ENCODE peak calls at places on chromosomes 12 and 14, in four cellular contexts. One of them, this sample, is unnamed.

GRCh38 chr12:29517265-29517664 is 19.8 kb upstream of the OVCH1 start:
- DNase-seq in HepG2: no peak
- DNase-seq in transverse colon: no peak
- DNase-seq in lower leg skin: no peak
- DNase-seq in this sample: peak

GRCh38 chr14:104385189-104386135 is 194.1 kb upstream of the C14orf180 start:
- DNase-seq in HepG2: no peak
- DNase-seq in lower leg skin: peak
- DNase-seq in transverse colon: peak
- DNase-seq in this sample: peak

GRCh38 chr14:69580009-69580577 is 5.4 kb upstream of the CCDC177 start:
- DNase-seq in transverse colon: no peak
- DNase-seq in HepG2: peak
- DNase-seq in lower leg skin: no peak
- DNase-seq in this sample: peak

GRCh38 chr12:113591480-113591971 is 119.9 kb upstream of the LHX5 start:
- DNase-seq in lower leg skin: no peak
- DNase-seq in transverse colon: no peak
- DNase-seq in HepG2: no peak
- DNase-seq in this sample: no peak

GRCh38 chr14:20690848-20691640 is 2.5 kb downstream of the ANG start:
- DNase-seq in HepG2: peak
- DNase-seq in transverse colon: peak
- DNase-seq in lower leg skin: no peak
- DNase-seq in this sample: peak

GRCh38 chr14:100791995-100792394 is 33.9 kb upstream of the MEG3 start:
- DNase-seq in transverse colon: no peak
- DNase-seq in lower leg skin: no peak
- DNase-seq in HepG2: no peak
- DNase-seq in this sample: no peak

GRCh38 chr12:83691730-83692129 is 1005.0 kb downstream of the TMTC2 start:
- DNase-seq in transverse colon: no peak
- DNase-seq in lower leg skin: no peak
- DNase-seq in HepG2: no peak
- DNase-seq in this sample: no peak

GRCh38 chr12:56528836-56529235 is 7.2 kb downstream of the RBMS2 start:
- DNase-seq in transverse colon: no peak
- DNase-seq in lower leg skin: no peak
- DNase-seq in HepG2: no peak
- DNase-seq in this sample: no peak

GRCh38 chr12:31853977-31854376 is 105.2 kb upstream of the RESF1 start:
- DNase-seq in HepG2: peak
- DNase-seq in lower leg skin: no peak
- DNase-seq in transverse colon: no peak
- DNase-seq in this sample: no peak

GRCh38 chr14:87109271-87109670 is 883.7 kb downstream of the GALC start:
- DNase-seq in lower leg skin: no peak
- DNase-seq in HepG2: no peak
- DNase-seq in transverse colon: no peak
- DNase-seq in this sample: no peak

GRCh38 chr12:25979563-25979962 is 21.1 kb downstream of the RASSF8 start:
- DNase-seq in lower leg skin: no peak
- DNase-seq in HepG2: no peak
- DNase-seq in transverse colon: no peak
- DNase-seq in this sample: no peak

GRCh38 chr14:68669101-68669500 is 123.8 kb downstream of the ZFP36L1 start:
- DNase-seq in lower leg skin: peak
- DNase-seq in HepG2: no peak
- DNase-seq in transverse colon: no peak
- DNase-seq in this sample: no peak

GRCh38 chr14:104753528-104754212 is 723 bp downstream of the SIVA1 start:
- DNase-seq in HepG2: no peak
- DNase-seq in transverse colon: peak
- DNase-seq in lower leg skin: no peak
- DNase-seq in this sample: no peak

GRCh38 chr12:120264511-120265202 is 873 bp downstream of the PXN start:
- DNase-seq in lower leg skin: no peak
- DNase-seq in HepG2: no peak
- DNase-seq in transverse colon: no peak
- DNase-seq in this sample: peak

GRCh38 chr14:58744951-58745350 is 107.2 kb downstream of the DACT1 start:
- DNase-seq in HepG2: no peak
- DNase-seq in transverse colon: no peak
- DNase-seq in lower leg skin: no peak
- DNase-seq in this sample: no peak

GRCh38 chr12:47442310-47442709 is 263.5 kb downstream of the RPAP3 start:
- DNase-seq in HepG2: no peak
- DNase-seq in transverse colon: no peak
- DNase-seq in lower leg skin: no peak
- DNase-seq in this sample: no peak

GRCh38 chr12:40107803-40108620 is 2.1 kb upstream of the SLC2A13 start:
- DNase-seq in lower leg skin: no peak
- DNase-seq in HepG2: no peak
- DNase-seq in transverse colon: no peak
- DNase-seq in this sample: no peak

GRCh38 chr14:96581902-96582640 is 79.9 kb downstream of the PAPOLA start:
- DNase-seq in transverse colon: no peak
- DNase-seq in lower leg skin: peak
- DNase-seq in HepG2: no peak
- DNase-seq in this sample: no peak

GRCh38 chr14:37673439-37673838 is 78.0 kb downstream of the TTC6 start:
- DNase-seq in lower leg skin: no peak
- DNase-seq in HepG2: no peak
- DNase-seq in transverse colon: no peak
- DNase-seq in this sample: no peak

GRCh38 chr12:68762691-68763090 is 16.7 kb downstream of the SLC35E3 start:
- DNase-seq in HepG2: no peak
- DNase-seq in transverse colon: no peak
- DNase-seq in lower leg skin: no peak
- DNase-seq in this sample: no peak

GRCh38 chr12:93813972-93814821 is 137.0 kb downstream of the CRADD start:
- DNase-seq in lower leg skin: peak
- DNase-seq in HepG2: peak
- DNase-seq in transverse colon: peak
- DNase-seq in this sample: peak

GRCh38 chr12:110108309-110109036 is 15.7 kb upstream of the IFT81 start:
- DNase-seq in lower leg skin: no peak
- DNase-seq in HepG2: no peak
- DNase-seq in transverse colon: no peak
- DNase-seq in this sample: peak

GRCh38 chr14:50846171-50846880 is 15.4 kb upstream of the NIN start:
- DNase-seq in lower leg skin: no peak
- DNase-seq in transverse colon: no peak
- DNase-seq in HepG2: no peak
- DNase-seq in this sample: no peak

GRCh38 chr14:92603309-92604257 is 90.0 kb downstream of the RIN3 start:
- DNase-seq in HepG2: no peak
- DNase-seq in transverse colon: peak
- DNase-seq in lower leg skin: no peak
- DNase-seq in this sample: no peak

GRCh38 chr14:22966783-22967269 is 9.9 kb upstream of the HAUS4 start:
- DNase-seq in lower leg skin: no peak
- DNase-seq in HepG2: no peak
- DNase-seq in transverse colon: no peak
- DNase-seq in this sample: no peak

GRCh38 chr12:58346032-58346632 is 404.8 kb downstream of the ATP23 start:
- DNase-seq in lower leg skin: no peak
- DNase-seq in HepG2: peak
- DNase-seq in transverse colon: no peak
- DNase-seq in this sample: no peak

GRCh38 chr14:76953196-76953945 is 75.1 kb downstream of the IRF2BPL start:
- DNase-seq in lower leg skin: peak
- DNase-seq in transverse colon: peak
- DNase-seq in HepG2: peak
- DNase-seq in this sample: peak

DNA sequence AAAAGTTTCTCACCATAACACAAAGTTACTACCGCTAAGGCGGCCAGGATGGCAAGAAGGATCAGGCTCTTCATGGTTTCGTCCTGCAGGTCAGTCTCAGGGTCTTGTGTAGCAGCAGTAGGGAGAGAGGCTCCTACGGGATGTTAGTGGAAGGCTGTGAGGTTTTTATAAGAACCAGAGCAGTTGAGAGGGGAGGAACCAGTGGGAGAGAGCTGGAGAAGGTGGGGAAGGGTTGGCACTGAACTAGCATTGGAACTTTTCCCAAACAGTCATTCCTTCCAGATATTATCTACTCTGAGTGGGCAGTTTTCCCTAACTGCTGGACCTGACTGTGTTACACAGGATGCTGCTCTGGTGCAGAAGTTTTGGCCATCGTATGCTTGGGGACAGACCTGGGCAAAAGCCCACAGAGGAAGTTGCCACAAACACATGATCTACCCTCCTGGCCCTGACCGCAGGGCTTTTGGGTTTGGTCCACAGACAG is at the start of gene MGP:
- DNase-seq in transverse colon: peak
- DNase-seq in HepG2: no peak
- DNase-seq in lower leg skin: peak
- DNase-seq in this sample: no peak
- TF ChIP-seq POLR2A in transverse colon: peak
- TF ChIP-seq POLR2A in HepG2: no peak
- TF ChIP-seq POLR2A in lower leg skin: no peak
- TF ChIP-seq POLR2A in this sample: no peak

DNA sequence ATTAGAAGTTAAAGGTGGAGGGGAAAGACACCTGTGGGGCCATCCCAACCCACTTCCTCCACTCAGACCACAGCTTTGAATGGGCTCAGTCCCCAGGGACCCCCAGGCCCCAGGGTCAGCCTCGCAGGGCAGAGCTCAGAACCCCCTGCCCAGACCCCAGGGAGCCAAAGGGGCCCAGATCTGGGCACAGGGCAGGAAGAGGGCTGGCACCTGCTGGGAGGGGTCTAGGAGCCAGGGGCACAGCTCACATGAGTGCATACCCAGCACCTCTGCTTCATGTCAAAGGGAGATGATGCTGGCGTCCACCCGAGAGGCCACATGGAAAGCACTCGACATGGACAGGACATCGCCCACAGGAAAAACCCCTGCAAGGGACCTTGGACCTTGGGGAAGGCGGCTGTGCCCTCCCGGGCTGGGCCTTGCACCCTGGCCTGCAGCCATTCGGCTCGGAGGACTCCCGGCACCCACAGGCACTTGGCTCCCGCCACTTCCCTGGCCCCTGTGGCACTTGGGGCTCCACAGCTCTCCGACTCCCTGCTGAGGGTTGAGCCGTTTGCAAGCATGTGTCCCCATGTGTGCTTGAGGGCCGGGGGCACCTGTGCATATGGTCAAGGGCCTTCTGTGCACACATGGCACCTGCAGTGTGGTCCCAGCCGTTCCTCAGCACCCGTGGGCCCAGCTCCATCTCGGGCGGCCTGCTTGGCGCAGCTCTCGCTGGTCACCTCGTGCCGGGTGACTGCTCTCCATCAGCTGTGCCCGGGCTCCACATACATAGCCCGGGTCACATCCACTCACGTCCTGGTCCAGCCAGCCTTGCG is 7.8 kb upstream of the AMN start:
- DNase-seq in transverse colon: no peak
- DNase-seq in HepG2: no peak
- DNase-seq in lower leg skin: peak
- DNase-seq in this sample: no peak
- TF ChIP-seq POLR2A in transverse colon: no peak
- TF ChIP-seq POLR2A in HepG2: no peak
- TF ChIP-seq POLR2A in lower leg skin: no peak
- TF ChIP-seq POLR2A in this sample: no peak

GRCh38 chr14:61694830-61695694 is at the start of gene HIF1A:
- DNase-seq in HepG2: peak
- DNase-seq in transverse colon: peak
- DNase-seq in lower leg skin: peak
- DNase-seq in this sample: peak
- TF ChIP-seq POLR2A in HepG2: peak
- TF ChIP-seq POLR2A in transverse colon: peak
- TF ChIP-seq POLR2A in lower leg skin: no peak
- TF ChIP-seq POLR2A in this sample: peak

DNA sequence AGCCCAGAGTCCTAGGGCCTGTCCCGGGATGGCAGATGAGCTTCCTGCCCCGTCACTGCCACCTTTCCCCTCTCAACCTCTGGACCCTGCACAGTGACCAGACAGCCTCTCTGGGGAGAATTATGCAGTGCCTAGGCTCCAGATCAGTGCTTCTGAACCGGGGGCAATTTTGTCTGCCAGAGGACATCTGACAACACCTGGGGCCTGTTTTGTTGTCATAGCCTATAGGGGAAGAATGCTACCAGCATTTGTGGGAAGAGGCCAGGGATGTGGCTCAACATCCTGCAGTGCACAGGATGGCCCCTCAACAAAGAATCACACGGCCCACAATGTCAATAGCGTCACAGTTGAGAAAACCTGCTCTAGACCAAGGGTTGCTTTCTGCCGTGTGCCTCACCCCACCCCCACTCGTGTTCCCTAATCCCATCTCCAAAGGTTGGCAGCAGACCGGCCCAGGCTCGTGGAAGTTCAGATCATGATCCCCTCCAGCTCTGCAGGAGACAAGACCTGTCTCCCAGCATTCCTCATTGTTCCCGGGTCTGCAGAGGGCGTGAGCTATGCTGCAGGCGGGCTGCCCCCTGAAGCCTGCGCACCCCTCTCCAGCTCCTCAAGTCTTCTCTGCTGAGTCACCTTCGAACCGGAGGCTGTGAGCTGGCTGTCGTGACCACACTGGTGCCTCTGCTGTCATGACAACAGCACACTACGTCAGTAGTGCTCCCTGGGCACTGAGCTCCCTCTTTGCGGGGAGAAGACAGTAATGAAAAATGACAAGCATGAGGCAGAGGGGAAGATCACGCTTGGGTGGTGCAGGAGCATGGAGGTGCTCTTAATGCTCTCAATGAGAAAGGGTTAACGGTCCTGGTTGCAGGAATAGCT is 2.0 kb upstream of the GAPDH start:
- DNase-seq in HepG2: peak
- DNase-seq in lower leg skin: peak
- DNase-seq in transverse colon: peak
- DNase-seq in this sample: peak
- TF ChIP-seq POLR2A in HepG2: no peak
- TF ChIP-seq POLR2A in lower leg skin: no peak
- TF ChIP-seq POLR2A in transverse colon: peak
- TF ChIP-seq POLR2A in this sample: peak

DNA sequence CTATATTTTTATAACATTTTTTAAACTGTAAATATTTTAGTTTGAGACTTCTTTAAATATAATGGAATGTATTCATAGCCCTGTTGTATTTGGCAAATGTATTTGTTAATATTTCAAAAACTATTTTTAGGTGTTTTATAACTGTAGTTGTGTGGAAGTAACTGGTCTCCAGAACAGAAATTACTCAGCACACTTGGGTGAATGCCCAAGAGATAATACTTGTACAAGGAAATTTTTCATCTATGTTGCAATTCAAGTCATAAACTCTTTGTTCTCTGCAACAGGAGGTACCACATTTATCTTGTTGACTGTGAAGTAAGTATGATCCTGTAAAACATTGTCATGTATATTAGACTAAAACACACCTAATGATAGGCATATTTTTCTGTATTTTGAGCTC is 72.8 kb downstream of the SLCO1B3 start:
- DNase-seq in HepG2: no peak
- DNase-seq in transverse colon: peak
- DNase-seq in lower leg skin: no peak
- DNase-seq in this sample: no peak
- TF ChIP-seq POLR2A in HepG2: no peak
- TF ChIP-seq POLR2A in transverse colon: no peak
- TF ChIP-seq POLR2A in lower leg skin: no peak
- TF ChIP-seq POLR2A in this sample: no peak

This sample was measured in right lobe of liver.